ENCODE peak calls at places on chromosomes 13 and 19, in seven cellular contexts. N is tibial artery, D is IMR-90, K is body of pancreas, P is keratinocyte, F is uterus, Z is adrenal gland. H is an unnamed sample. For H3K27me3, the result is how much of the 10 kb centered on the place peaks cover.

GRCh38 chr19:40803857-40804782 is 5.1 kb downstream of the EGLN2 start:
- DNase-seq in N (no peak), D (no peak), K (peak), P (no peak), F (peak), Z (no peak), H (peak)

GRCh38 chr13:46996316-46996715 is 99.5 kb upstream of the HTR2A start:
- DNase-seq in N (no peak), D (no peak), K (no peak), P (no peak), F (no peak), Z (no peak), H (no peak)

GRCh38 chr13:112054616-112055015 is 12.3 kb upstream of the SOX1 start:
- DNase-seq in N (no peak), D (no peak), K (no peak), P (no peak), F (no peak), Z (no peak), H (no peak)

GRCh38 chr19:47005873-47006272 is 13.8 kb upstream of the NPAS1 start:
- DNase-seq in N (no peak), D (no peak), K (no peak), P (no peak), F (no peak), Z (no peak), H (no peak)

GRCh38 chr19:32130241-32130753 is 215.1 kb upstream of the ZNF507 start:
- DNase-seq in N (no peak), D (no peak), K (no peak), P (no peak), F (peak), Z (no peak), H (no peak)

GRCh38 chr13:59873309-59873708 is 290.4 kb downstream of the DIAPH3 start:
- DNase-seq in N (no peak), D (no peak), K (no peak), P (no peak), F (no peak), Z (no peak), H (no peak)

GRCh38 chr13:36814465-36814864 is 4.6 kb upstream of the RFXAP start:
- DNase-seq in N (no peak), D (no peak), K (peak), P (no peak), F (no peak), Z (no peak), H (no peak)

GRCh38 chr19:21158523-21159135 is 16.8 kb downstream of the ZNF431 start:
- DNase-seq in N (no peak), D (peak), K (no peak), P (no peak), F (no peak), Z (no peak), H (no peak)

GRCh38 chr13:27922974-27923612 is 3.3 kb downstream of the PDX1 start:
- DNase-seq in N (no peak), D (no peak), K (no peak), P (no peak), F (no peak), Z (no peak), H (no peak)

GRCh38 chr13:27925220-27925991 is 5.6 kb downstream of the PDX1 start:
- DNase-seq in N (no peak), D (no peak), K (no peak), P (no peak), F (no peak), Z (no peak), H (no peak)

GRCh38 chr13:27923794-27924528 is 4.2 kb downstream of the PDX1 start:
- DNase-seq in N (no peak), D (no peak), K (no peak), P (no peak), F (no peak), Z (no peak), H (no peak)

GRCh38 chr13:27926644-27927434 is 7.0 kb downstream of the PDX1 start:
- DNase-seq in N (no peak), D (no peak), K (no peak), P (no peak), F (no peak), Z (no peak), H (no peak)

GRCh38 chr13:27924529-27925141 is 4.8 kb downstream of the PDX1 start:
- DNase-seq in N (no peak), D (no peak), K (no peak), P (no peak), F (no peak), Z (no peak), H (no peak)
- H3K27me3 ChIP-seq in N (under half), D (half or more), K (under half), P (half or more), F (half or more), Z (half or more), H (under half)

DNA sequence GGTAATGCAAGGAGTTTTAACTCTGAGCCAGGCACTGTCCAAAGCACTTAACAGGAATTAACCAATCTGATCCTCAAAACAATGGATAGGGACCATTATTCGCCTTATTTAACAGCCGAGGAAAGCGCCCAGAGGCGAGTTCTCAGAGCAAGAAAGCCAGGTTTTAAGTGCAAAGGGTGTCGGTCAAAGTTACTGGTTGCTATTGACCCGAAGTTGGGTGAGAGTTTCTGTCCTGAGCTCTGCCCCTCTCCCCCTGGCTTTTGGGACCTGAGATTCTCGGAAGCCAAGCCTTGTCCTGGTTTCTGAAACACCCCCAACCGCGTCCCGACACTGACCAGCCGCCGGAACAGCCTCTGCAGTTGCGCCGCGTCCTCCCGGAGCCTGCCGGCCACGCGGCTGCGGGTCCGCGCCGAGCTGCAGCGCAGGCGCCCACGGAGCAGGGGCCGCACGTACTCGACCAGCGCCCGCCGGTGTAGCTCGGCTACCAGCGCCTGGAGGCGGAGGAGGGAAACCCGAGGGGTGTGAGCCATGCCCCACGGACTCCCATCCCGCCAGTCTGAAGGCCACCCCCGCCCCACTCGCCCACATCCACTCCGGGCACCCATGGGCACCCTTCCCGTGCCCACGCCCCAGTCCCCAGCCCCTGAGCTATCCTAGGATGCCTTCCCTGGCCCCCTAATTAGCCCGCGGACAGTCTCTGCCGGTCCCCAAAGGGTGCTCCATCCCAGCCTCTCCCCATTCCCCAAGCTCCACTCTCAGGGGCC is 27.8 kb downstream of the EXOC3L2 start:
- DNase-seq in N (no peak), D (no peak), K (no peak), P (no peak), F (no peak), Z (no peak), H (no peak)
- H3K27me3 ChIP-seq in N (under half), D (half or more), K (under half), P (under half), F (under half), Z (under half), H (under half)

DNA sequence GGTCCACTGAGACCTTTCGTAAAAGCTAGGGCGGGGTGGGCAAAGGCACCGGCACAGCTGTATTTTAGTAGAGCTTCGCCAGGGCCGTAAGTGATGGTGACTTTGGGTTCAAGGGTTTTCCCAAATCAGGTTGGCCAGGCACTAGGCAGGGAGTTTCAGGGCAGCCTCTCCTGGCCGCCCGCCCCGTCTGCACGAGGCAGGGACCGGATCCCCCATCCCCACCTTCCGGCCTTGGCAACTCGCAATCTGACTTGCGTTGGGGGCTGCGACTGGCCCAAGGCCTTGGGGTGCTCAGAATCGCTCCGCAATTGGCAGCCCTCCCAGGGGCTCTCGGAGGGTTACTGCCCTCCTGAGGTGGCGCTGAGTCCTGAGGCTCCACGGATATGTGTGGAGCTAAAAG is 4.1 kb upstream of the ZIC5 start:
- DNase-seq in N (no peak), D (no peak), K (no peak), P (no peak), F (peak), Z (no peak), H (no peak)
- H3K27me3 ChIP-seq in N (under half), D (half or more), K (under half), P (half or more), F (half or more), Z (half or more), H (half or more)

DNA sequence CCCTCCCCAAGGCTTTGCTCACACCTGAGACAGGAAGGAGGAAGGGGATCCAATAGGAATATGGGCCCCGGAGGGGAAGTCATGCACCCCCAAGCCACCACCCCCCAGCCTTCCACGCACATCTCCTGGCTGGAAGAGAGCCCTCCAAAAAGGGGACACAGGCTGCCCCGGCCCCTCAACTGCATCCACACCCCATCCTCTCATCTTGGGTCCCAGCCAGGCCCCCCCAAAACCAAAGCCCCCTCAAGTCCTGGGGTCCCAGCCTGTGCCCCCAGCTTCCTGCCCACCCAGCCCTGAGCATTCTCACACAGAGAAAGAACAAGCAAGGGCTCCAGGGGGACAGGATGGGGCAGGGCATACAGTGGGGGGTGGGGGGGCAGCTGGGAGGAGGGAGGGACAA is 12.1 kb downstream of the SMIM24 start:
- DNase-seq in N (no peak), D (no peak), K (no peak), P (no peak), F (no peak), Z (no peak), H (no peak)
- H3K27me3 ChIP-seq in N (under half), D (under half), K (under half), P (under half), F (under half), Z (under half), H (under half)

GRCh38 chr19:30743702-30744101 is 371.5 kb downstream of the ZNF536 start:
- DNase-seq in N (no peak), D (no peak), K (no peak), P (no peak), F (no peak), Z (no peak), H (no peak)
- H3K27me3 ChIP-seq in N (under half), D (under half), K (under half), P (under half), F (under half), Z (under half), H (under half)